ENCODE peak calls at places on chromosomes 3 and 15, in ten cellular contexts. I is stimulated activated effector memory CD8-positive, alpha-beta T cell treated with anti-CD3 and anti-CD28 coated beads, Interleukin-12 subunit alpha, Interleukin-12 subunit beta, amount 100 ng/mL, for 72 hours; J is NCI-H1092 treated with DMSO at 0.1 percent for 48 hours; E is astrocyte of the spinal cord; F is kidney tubule cell; L is A549; B is amniotic stem cell; N is GM12891; R is A673; Y is neural crest cell. P is an unnamed sample.

GRCh38 chr3:161070980-161071663 is 34.0 kb downstream of the B3GALNT1 start:
- DNase-seq in I (no peak), J (no peak), E (no peak), F (no peak), L (no peak), B (no peak), N (no peak), R (no peak), Y (no peak), P (no peak)

GRCh38 chr3:128082545-128082944 is 30.3 kb downstream of the SEC61A1 start:
- DNase-seq in I (no peak), J (no peak), E (no peak), F (peak), L (no peak), B (no peak), N (no peak), R (no peak), Y (no peak), P (no peak)

GRCh38 chr15:101258238-101259144 is 6.6 kb upstream of the CHSY1 start:
- DNase-seq in I (no peak), J (peak), E (peak), F (peak), L (peak), B (peak), N (no peak), R (peak), Y (peak), P (peak)

GRCh38 chr3:195081242-195081963 is 189.6 kb downstream of the XXYLT1 start:
- DNase-seq in I (no peak), J (no peak), E (peak), F (no peak), L (no peak), B (no peak), N (no peak), R (no peak), Y (no peak), P (no peak)

GRCh38 chr15:47587938-47588817 is 129.1 kb upstream of the SEMA6D start:
- DNase-seq in I (no peak), J (no peak), E (no peak), F (no peak), L (no peak), B (no peak), N (no peak), R (peak), Y (no peak), P (no peak)

GRCh38 chr3:106610362-106610997 is 741.7 kb upstream of the CBLB start:
- DNase-seq in I (no peak), J (peak), E (peak), F (no peak), L (no peak), B (no peak), N (no peak), R (no peak), Y (no peak), P (no peak)

GRCh38 chr3:167976880-167977498 is 118.7 kb downstream of the GOLIM4 start:
- DNase-seq in I (no peak), J (no peak), E (peak), F (no peak), L (no peak), B (no peak), N (no peak), R (peak), Y (no peak), P (no peak)

GRCh38 chr3:32508731-32509130 is 6.1 kb upstream of the CMTM6 start:
- DNase-seq in I (no peak), J (no peak), E (no peak), F (no peak), L (no peak), B (no peak), N (no peak), R (no peak), Y (no peak), P (no peak)

GRCh38 chr15:101043011-101043410 is 123.9 kb downstream of the LRRK1 start:
- DNase-seq in I (peak), J (no peak), E (no peak), F (no peak), L (no peak), B (no peak), N (no peak), R (no peak), Y (no peak), P (no peak)

GRCh38 chr3:9201895-9202294 is 47.6 kb downstream of the SRGAP3 start:
- DNase-seq in I (no peak), J (no peak), E (no peak), F (no peak), L (no peak), B (no peak), N (no peak), R (no peak), Y (peak), P (no peak)

GRCh38 chr15:50190723-50191122 is 8.7 kb downstream of the SLC27A2 start:
- DNase-seq in I (no peak), J (no peak), E (no peak), F (peak), L (no peak), B (no peak), N (no peak), R (no peak), Y (no peak), P (no peak)

GRCh38 chr15:25697586-25697985 is 165.5 kb downstream of the ATP10A start:
- DNase-seq in I (no peak), J (no peak), E (no peak), F (no peak), L (no peak), B (no peak), N (no peak), R (no peak), Y (no peak), P (no peak)

GRCh38 chr3:175983369-175983768 is 1124.2 kb downstream of the NAALADL2 start:
- DNase-seq in I (no peak), J (no peak), E (no peak), F (no peak), L (no peak), B (no peak), N (no peak), R (no peak), Y (no peak), P (no peak)

GRCh38 chr15:64774556-64775523 is 549 bp downstream of the RBPMS2 start:
- DNase-seq in I (no peak), J (no peak), E (no peak), F (no peak), L (peak), B (no peak), N (peak), R (no peak), Y (peak), P (no peak)

GRCh38 chr3:134796313-134797079 is 1.4 kb downstream of the EPHB1 start:
- DNase-seq in I (peak), J (peak), E (peak), F (peak), L (no peak), B (no peak), N (no peak), R (peak), Y (peak), P (no peak)

GRCh38 chr3:112364291-112364690 is 31.3 kb downstream of the CD200 start:
- DNase-seq in I (no peak), J (no peak), E (no peak), F (no peak), L (no peak), B (no peak), N (no peak), R (no peak), Y (no peak), P (peak)

GRCh38 chr3:41684802-41685740 is 276.8 kb downstream of the ULK4 start:
- DNase-seq in I (no peak), J (no peak), E (peak), F (peak), L (peak), B (no peak), N (no peak), R (no peak), Y (no peak), P (no peak)

GRCh38 chr3:191336833-191337232 is 6.5 kb upstream of the UTS2B start:
- DNase-seq in I (no peak), J (no peak), E (no peak), F (no peak), L (no peak), B (no peak), N (no peak), R (peak), Y (no peak), P (peak)

GRCh38 chr3:10432156-10432845 is 73.1 kb downstream of the ATP2B2 start:
- DNase-seq in I (no peak), J (peak), E (no peak), F (no peak), L (no peak), B (no peak), N (no peak), R (no peak), Y (no peak), P (no peak)

GRCh38 chr3:36756272-36756671 is 8.1 kb downstream of the DCLK3 start:
- DNase-seq in I (no peak), J (no peak), E (no peak), F (no peak), L (no peak), B (no peak), N (no peak), R (no peak), Y (no peak), P (no peak)

GRCh38 chr3:99365979-99366378 is 272.4 kb upstream of the COL8A1 start:
- DNase-seq in I (no peak), J (no peak), E (peak), F (no peak), L (no peak), B (no peak), N (no peak), R (no peak), Y (no peak), P (no peak)

GRCh38 chr15:43249699-43250203 is 17.0 kb downstream of the TGM5 start:
- DNase-seq in I (peak), J (no peak), E (peak), F (peak), L (no peak), B (no peak), N (peak), R (no peak), Y (no peak), P (peak)

GRCh38 chr3:40422861-40423260 is 34.3 kb upstream of the RPL14 start:
- DNase-seq in I (no peak), J (no peak), E (no peak), F (no peak), L (no peak), B (no peak), N (no peak), R (no peak), Y (no peak), P (no peak)

GRCh38 chr3:111915905-111916304 is 56.8 kb downstream of the PHLDB2 start:
- DNase-seq in I (no peak), J (no peak), E (peak), F (peak), L (no peak), B (no peak), N (no peak), R (peak), Y (no peak), P (no peak)

GRCh38 chr3:148757238-148757930 is 59.7 kb downstream of the AGTR1 start:
- DNase-seq in I (no peak), J (no peak), E (peak), F (peak), L (no peak), B (peak), N (no peak), R (no peak), Y (no peak), P (no peak)

GRCh38 chr3:193800138-193801043 is 207.4 kb downstream of the OPA1 start:
- DNase-seq in I (no peak), J (no peak), E (no peak), F (no peak), L (no peak), B (no peak), N (no peak), R (no peak), Y (no peak), P (no peak)

GRCh38 chr3:23691343-23691895 is 114.3 kb upstream of the UBE2E1 start:
- DNase-seq in I (no peak), J (no peak), E (no peak), F (no peak), L (no peak), B (no peak), N (no peak), R (no peak), Y (no peak), P (no peak)

GRCh38 chr15:77097317-77097721 is 26.4 kb upstream of the TSPAN3 start:
- DNase-seq in I (no peak), J (no peak), E (no peak), F (no peak), L (no peak), B (no peak), N (no peak), R (peak), Y (no peak), P (no peak)

GRCh38 chr15:86197770-86198169 is 118.1 kb downstream of the AGBL1 start:
- DNase-seq in I (no peak), J (no peak), E (no peak), F (no peak), L (no peak), B (no peak), N (no peak), R (no peak), Y (no peak), P (no peak)

GRCh38 chr3:187802928-187803259 is 57.6 kb upstream of the BCL6 start:
- DNase-seq in I (peak), J (no peak), E (no peak), F (no peak), L (no peak), B (no peak), N (no peak), R (no peak), Y (no peak), P (peak)

GRCh38 chr3:158961911-158962310 is 160.1 kb downstream of the MFSD1 start:
- DNase-seq in I (no peak), J (no peak), E (no peak), F (no peak), L (no peak), B (no peak), N (no peak), R (no peak), Y (no peak), P (no peak)

GRCh38 chr15:70856884-70857546 is 3.1 kb upstream of the LARP6 start:
- DNase-seq in I (no peak), J (no peak), E (peak), F (peak), L (peak), B (peak), N (no peak), R (peak), Y (no peak), P (no peak)

P was measured in GM12865.